ENCODE peak calls at places on chromosomes 6 and 20, in five cellular contexts. D, N, B, Q and X are unnamed samples.

GRCh38 chr6:37877373-37878149 is 58.0 kb downstream of the ZFAND3 start:
- DNase-seq in D (no peak), N (no peak), B (no peak), Q (peak; percentile 14), X (no peak)

GRCh38 chr6:4358414-4359107 is 223.2 kb upstream of the ECI2 start:
- DNase-seq in D (peak; percentile 24), N (peak; percentile 88), B (peak; percentile 97), Q (peak; percentile 100), X (peak; percentile 37)

GRCh38 chr20:8187740-8188139 is 55.7 kb downstream of the PLCB1 start:
- DNase-seq in D (no peak), N (no peak), B (no peak), Q (peak; percentile 56), X (no peak)

GRCh38 chr6:89539779-89540178 is 98.8 kb downstream of the LYRM2 start:
- DNase-seq in D (no peak), N (no peak), B (no peak), Q (no peak), X (no peak)

GRCh38 chr6:90284236-90284744 is 12.4 kb downstream of the BACH2 start:
- DNase-seq in D (peak; percentile 56), N (no peak), B (no peak), Q (peak; percentile 98), X (peak; percentile 43)

GRCh38 chr6:85236636-85237035 is 213.2 kb upstream of the NT5E start:
- DNase-seq in D (no peak), N (no peak), B (no peak), Q (no peak), X (no peak)

GRCh38 chr6:137769797-137770362 is 97.2 kb upstream of the TNFAIP3 start:
- DNase-seq in D (no peak), N (no peak), B (no peak), Q (no peak), X (no peak)

GRCh38 chr6:169176361-169176991 is 77.2 kb downstream of the THBS2 start:
- DNase-seq in D (no peak), N (no peak), B (no peak), Q (no peak), X (no peak)

GRCh38 chr6:162705736-162706135 is 21.8 kb downstream of the PRKN start:
- DNase-seq in D (peak; percentile 20), N (no peak), B (no peak), Q (no peak), X (no peak)

GRCh38 chr20:61514805-61515505 is 262.9 kb downstream of the CDH4 start:
- DNase-seq in D (no peak), N (no peak), B (peak; percentile 59), Q (no peak), X (no peak)

GRCh38 chr6:22448311-22448711 is 121.1 kb upstream of the HDGFL1 start:
- DNase-seq in D (peak; percentile 63), N (no peak), B (no peak), Q (peak; percentile 93), X (no peak)

GRCh38 chr6:150767585-150768164 is 97.8 kb upstream of the MTHFD1L start:
- DNase-seq in D (peak; percentile 65), N (no peak), B (no peak), Q (peak; percentile 79), X (no peak)

GRCh38 chr6:159742165-159742564 is 14.9 kb downstream of the WTAP start:
- DNase-seq in D (no peak), N (no peak), B (no peak), Q (no peak), X (no peak)

GRCh38 chr6:84771732-84772131 is 7.3 kb upstream of the TBX18 start:
- DNase-seq in D (peak; percentile 59), N (no peak), B (no peak), Q (no peak), X (no peak)

GRCh38 chr20:58719258-58719657 is 26.7 kb downstream of the NPEPL1 start:
- DNase-seq in D (no peak), N (peak; percentile 7), B (peak; percentile 48), Q (no peak), X (no peak)

GRCh38 chr6:158262082-158262481 is 50.2 kb upstream of the TULP4 start:
- DNase-seq in D (no peak), N (no peak), B (no peak), Q (no peak), X (no peak)

GRCh38 chr6:130517444-130517931 is 151.7 kb downstream of the TMEM200A start:
- DNase-seq in D (no peak), N (no peak), B (no peak), Q (peak; percentile 58), X (no peak)

GRCh38 chr6:135331002-135331401 is 149.9 kb downstream of the MYB start:
- DNase-seq in D (no peak), N (no peak), B (no peak), Q (peak; percentile 72), X (no peak)

GRCh38 chr6:156949376-156949775 is 172.2 kb downstream of the ARID1B start:
- DNase-seq in D (no peak), N (no peak), B (no peak), Q (peak; percentile 89), X (no peak)

GRCh38 chr6:69880570-69880969 is 14.2 kb downstream of the COL19A1 start:
- DNase-seq in D (no peak), N (no peak), B (no peak), Q (no peak), X (no peak)

GRCh38 chr6:36679043-36679821 is 718 bp downstream of the CDKN1A start:
- DNase-seq in D (peak; percentile 63), N (peak; percentile 74), B (peak; percentile 95), Q (peak; percentile 57), X (peak; percentile 74)

GRCh38 chr6:153117986-153118886 is 12.8 kb downstream of the RGS17 start:
- DNase-seq in D (no peak), N (no peak), B (no peak), Q (peak; percentile 79), X (no peak)

GRCh38 chr6:19833947-19834346 is 3.2 kb upstream of the ID4 start:
- DNase-seq in D (no peak), N (no peak), B (no peak), Q (no peak), X (no peak)

GRCh38 chr6:111540971-111541719 is 58.1 kb upstream of the REV3L start:
- DNase-seq in D (no peak), N (no peak), B (no peak), Q (peak; percentile 37), X (no peak)

GRCh38 chr20:63128367-63128766 is 87.6 kb downstream of the YTHDF1 start:
- DNase-seq in D (no peak), N (peak; percentile 4), B (peak; percentile 72), Q (no peak), X (no peak)

GRCh38 chr20:63127700-63128364 is 88.1 kb downstream of the YTHDF1 start:
- DNase-seq in D (no peak), N (no peak), B (peak; percentile 40), Q (no peak), X (no peak)

GRCh38 chr20:63125893-63126601 is 89.9 kb downstream of the YTHDF1 start:
- DNase-seq in D (no peak), N (peak; percentile 4), B (peak; percentile 41), Q (no peak), X (no peak)

GRCh38 chr20:63125581-63125892 is 90.4 kb downstream of the YTHDF1 start:
- DNase-seq in D (no peak), N (no peak), B (no peak), Q (no peak), X (no peak)

DNA sequence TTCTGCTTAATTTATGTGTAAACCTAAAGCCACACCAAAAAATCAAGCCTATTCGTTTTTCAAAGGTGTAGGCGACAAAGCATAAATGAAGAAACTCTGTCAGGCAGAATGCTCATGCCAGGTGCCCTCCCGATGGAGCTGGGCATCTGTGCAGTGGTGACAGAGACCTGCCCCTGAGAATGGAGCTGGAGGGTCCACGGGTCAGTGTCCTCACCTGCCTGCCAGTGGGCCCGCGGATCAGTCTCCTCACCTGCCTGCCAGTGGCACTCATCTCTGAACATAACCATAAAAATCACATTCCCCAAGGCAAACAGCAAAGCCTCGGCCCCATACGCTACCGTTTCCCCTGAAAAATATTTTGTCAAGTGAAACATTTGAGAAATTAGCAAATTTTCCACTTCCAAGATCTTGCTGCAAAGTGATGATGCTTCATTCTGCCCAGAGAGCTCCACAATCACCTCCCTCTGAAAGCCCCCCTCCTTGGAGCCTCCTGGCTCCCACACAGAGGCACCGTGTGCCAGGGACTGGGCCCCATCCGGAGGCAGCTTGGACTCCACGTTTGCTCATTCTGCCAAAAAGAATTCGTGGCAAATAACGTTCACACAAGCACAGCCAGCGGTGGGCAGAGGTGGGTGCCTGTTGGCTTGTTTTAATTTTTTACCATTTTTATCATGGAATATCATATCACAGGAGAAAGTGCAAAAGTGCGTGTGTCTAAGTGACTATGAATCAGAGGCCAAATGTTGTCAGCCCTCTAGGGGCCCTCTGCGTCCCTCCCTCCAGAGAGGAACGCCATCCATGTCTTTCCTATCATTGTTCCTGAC is 88.8 kb downstream of the YTHDF1 start:
- DNase-seq in D (no peak), N (no peak), B (peak; percentile 26), Q (no peak), X (no peak)
- H3K4me3 ChIP-seq in D (no peak overlapping the region), N (no peak overlapping the region), B (no peak overlapping the region), Q (no peak overlapping the region), X (no peak overlapping the region)

DNA sequence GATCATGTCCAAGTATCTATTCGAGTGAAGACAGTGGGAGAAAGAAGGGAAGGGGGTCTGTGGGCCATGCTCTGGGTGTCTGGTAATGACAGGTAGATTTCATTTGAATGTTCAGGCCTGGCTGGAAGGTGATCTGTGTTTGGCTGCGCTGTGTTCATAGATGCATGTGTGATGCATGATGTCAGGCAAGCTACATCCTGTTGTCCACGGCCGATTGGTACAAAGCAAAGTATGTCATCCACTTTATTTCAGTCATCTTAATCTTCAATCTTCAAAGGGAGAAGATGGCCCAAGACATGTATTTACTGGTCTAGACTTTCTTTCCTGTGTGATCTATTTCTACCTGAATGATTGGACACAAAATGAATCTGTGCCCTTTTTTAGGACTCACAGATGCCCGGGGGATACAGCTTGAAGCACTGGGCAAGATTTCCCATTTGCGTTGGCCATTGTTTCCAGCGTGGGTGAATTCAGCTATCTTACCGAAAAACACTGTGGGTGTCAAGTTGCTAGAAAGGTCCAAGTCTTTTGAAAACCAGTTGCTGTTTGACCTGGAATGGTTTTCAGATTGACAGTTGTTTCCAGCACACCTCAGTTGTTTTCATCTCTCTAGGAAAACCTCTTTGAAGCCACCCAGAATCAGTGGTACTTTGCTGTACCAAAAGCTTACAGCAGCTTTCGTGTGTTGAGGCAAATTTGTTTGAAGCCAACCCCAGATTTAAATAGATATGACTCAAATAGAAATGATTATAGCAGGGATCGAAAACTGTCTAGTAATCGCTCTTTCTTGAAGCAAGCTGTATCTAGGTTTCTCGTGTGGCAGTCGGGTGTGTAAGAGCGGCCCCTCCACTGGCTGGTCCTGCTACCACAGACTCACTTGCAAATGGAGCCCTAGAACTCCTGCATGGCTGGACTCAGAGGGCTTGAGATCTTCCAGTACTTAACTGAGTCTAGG is 27.2 kb downstream of the DUSP22 start:
- DNase-seq in D (no peak), N (no peak), B (no peak), Q (no peak), X (no peak)
- H3K4me1 ChIP-seq in D (no peaks in the 10 kb centered on the region), N (peaks cover 30% of the 10 kb centered on the region), B (no peaks in the 10 kb centered on the region), Q (no peaks in the 10 kb centered on the region), X (no peaks in the 10 kb centered on the region)

GRCh38 chr20:39013662-39014109 is 51.5 kb downstream of the DHX35 start:
- DNase-seq in D (no peak), N (no peak), B (no peak), Q (no peak), X (no peak)
- H3K27ac ChIP-seq in D (no peak overlapping the region), N (no peak overlapping the region), B (no peak overlapping the region), Q (no peak overlapping the region), X (no peak overlapping the region)

DNA sequence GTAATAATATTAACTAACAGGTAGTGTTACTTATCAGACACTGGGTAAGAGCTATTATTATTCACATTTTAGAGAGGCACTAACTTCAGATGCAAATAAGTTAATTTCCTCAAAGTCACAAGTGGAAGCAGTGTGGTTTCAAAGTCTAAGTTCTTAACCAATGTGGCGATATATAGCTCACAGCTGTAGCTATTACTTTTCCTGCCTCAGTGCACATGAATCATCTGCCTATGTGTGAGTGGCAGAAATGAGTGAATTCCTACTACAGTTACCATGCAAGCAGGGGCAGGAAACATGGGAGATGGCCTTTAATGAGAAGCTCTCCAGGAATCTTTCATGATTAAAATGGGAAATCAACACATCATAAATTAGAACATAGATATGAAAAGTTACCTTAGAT is 126.2 kb upstream of the EYA4 start:
- DNase-seq in D (no peak), N (no peak), B (no peak), Q (peak; percentile 47), X (no peak)
- H3K4me3 ChIP-seq in D (no peak overlapping the region), N (no peak overlapping the region), B (no peak overlapping the region), Q (no peak overlapping the region), X (no peak overlapping the region)